ENCODE peak calls at places on chromosomes 12 and 14, in five cellular contexts. R is GM12865, A is heart right ventricle, C is aorta, J is neuronal stem cell. I is an unnamed sample.

GRCh38 chr14:58637040-58637390 is 747 bp upstream of the DACT1 start:
- DNase-seq in C (peak; percentile 81), R (peak; percentile 44), J (no peak), A (peak; percentile 25), I (no peak)

GRCh38 chr12:75850751-75851462 is 180.7 kb downstream of the PHLDA1 start:
- DNase-seq in C (no peak), J (no peak), A (no peak), R (no peak), I (no peak)

GRCh38 chr14:90574640-90575131 is 177.9 kb downstream of the CALM1 start:
- DNase-seq in A (peak; percentile 71), J (no peak), R (no peak), C (no peak), I (peak; percentile 49)

GRCh38 chr14:36934304-36934703 is 238.1 kb downstream of the SLC25A21 start:
- DNase-seq in A (no peak), J (no peak), R (no peak), C (no peak), I (no peak)

GRCh38 chr12:4918950-4919660 is 9.4 kb downstream of the KCNA1 start:
- DNase-seq in R (peak; percentile 61), C (no peak), A (no peak), J (no peak), I (no peak)

GRCh38 chr12:80100566-80100965 is 1.2 kb downstream of the OTOGL start:
- DNase-seq in J (no peak), A (no peak), C (no peak), R (no peak), I (no peak)

GRCh38 chr12:131671276-131671675 is 39.6 kb upstream of the SFSWAP start:
- DNase-seq in C (no peak), A (no peak), R (no peak), J (no peak), I (no peak)

GRCh38 chr12:103547929-103548328 is 39.1 kb upstream of the STAB2 start:
- DNase-seq in J (no peak), R (no peak), A (no peak), C (no peak), I (no peak)

GRCh38 chr12:58586762-58587161 is 333.5 kb downstream of the LRIG3 start:
- DNase-seq in A (no peak), C (no peak), R (no peak), J (no peak), I (no peak)

GRCh38 chr12:109731231-109731731 is 17.7 kb downstream of the FAM222A start:
- DNase-seq in J (no peak), A (no peak), R (no peak), C (peak; percentile 34), I (peak; percentile 13)

GRCh38 chr12:52975820-52976573 is 27.1 kb downstream of the KRT18 start:
- DNase-seq in C (no peak), J (no peak), A (peak; percentile 37), R (no peak), I (no peak)

GRCh38 chr12:55034218-55034617 is 14.4 kb downstream of the NEUROD4 start:
- DNase-seq in A (no peak), R (no peak), C (no peak), J (no peak), I (no peak)

GRCh38 chr12:30197392-30198047 is 413.8 kb upstream of the TMTC1 start:
- DNase-seq in R (peak; percentile 40), C (no peak), J (no peak), A (no peak), I (no peak)

GRCh38 chr14:53979747-53980642 is 23.4 kb upstream of the BMP4 start:
- DNase-seq in C (no peak), J (no peak), R (no peak), A (peak; percentile 25), I (no peak)

GRCh38 chr12:131422744-131423143 is 288.1 kb upstream of the SFSWAP start:
- DNase-seq in R (no peak), C (no peak), A (no peak), J (no peak), I (no peak)

GRCh38 chr12:116529048-116529447 is 30.1 kb upstream of the MAP1LC3B2 start:
- DNase-seq in C (no peak), A (no peak), R (no peak), J (no peak), I (no peak)

GRCh38 chr12:100963381-100963780 is 168.8 kb downstream of the ANO4 start:
- DNase-seq in A (no peak), R (no peak), C (no peak), J (no peak), I (no peak)

GRCh38 chr12:89225808-89226368 is 126.4 kb downstream of the DUSP6 start:
- DNase-seq in C (no peak), A (no peak), J (no peak), R (peak; percentile 57), I (no peak)

GRCh38 chr12:104694161-104694560 is 237.4 kb downstream of the CHST11 start:
- DNase-seq in A (no peak), J (no peak), R (no peak), C (no peak), I (no peak)